ENCODE peak calls at places on chromosomes 16 and 17, in seven cellular contexts. F, Z, X, S, G, C and N are unnamed samples.
A peak's percentile ranks its signal among the peaks of the same experiment; 100 is the strongest.

GRCh38 chr16:67269766-67270165 is 9.6 kb upstream of the PLEKHG4 start:
- DNase-seq in X (no peak), S (peak; percentile 63), G (peak; percentile 95), Z (no peak), F (no peak), C (no peak), N (no peak)

GRCh38 chr17:76051571-76051970 is 20.7 kb downstream of the SRP68 start:
- DNase-seq in F (no peak), S (no peak), G (no peak), X (no peak), Z (no peak), C (no peak), N (peak; percentile 56)

GRCh38 chr17:76248013-76248782 is 7.9 kb upstream of the RNF157 start:
- DNase-seq in S (no peak), Z (no peak), C (no peak), X (no peak), F (no peak), G (no peak), N (no peak)

GRCh38 chr16:12758031-12758669 is 45.5 kb downstream of the CPPED1 start:
- DNase-seq in S (no peak), C (no peak), F (no peak), G (peak; percentile 58), Z (no peak), X (no peak), N (no peak)

GRCh38 chr16:50859628-50860360 is 117.9 kb downstream of the CYLD start:
- DNase-seq in X (no peak), F (no peak), G (no peak), S (no peak), C (no peak), Z (no peak), N (no peak)

GRCh38 chr16:50279142-50279865 is 13.0 kb downstream of the ADCY7 start:
- DNase-seq in G (no peak), F (no peak), X (no peak), S (no peak), C (no peak), Z (no peak), N (no peak)

GRCh38 chr16:27819881-27820610 is 243.5 kb downstream of the GSG1L start:
- DNase-seq in C (no peak), G (no peak), X (no peak), F (no peak), S (no peak), Z (no peak), N (no peak)

GRCh38 chr16:1193143-1193824 is 31.8 kb downstream of the TPSG1 start:
- DNase-seq in Z (no peak), G (no peak), S (no peak), F (no peak), C (no peak), X (no peak), N (no peak)

GRCh38 chr17:17132746-17133145 is 73.4 kb downstream of the PLD6 start:
- DNase-seq in F (peak; percentile 32), G (no peak), Z (no peak), S (no peak), X (no peak), C (no peak), N (no peak)

GRCh38 chr17:1043601-1044251 is 46.8 kb downstream of the TIMM22 start:
- DNase-seq in X (peak; percentile 54), C (peak; percentile 60), G (no peak), S (peak; percentile 52), F (peak; percentile 61), Z (no peak), N (no peak)

GRCh38 chr16:22092143-22092933 is at the start of gene VWA3A:
- DNase-seq in C (no peak), G (peak; percentile 44), X (peak; percentile 57), F (peak; percentile 50), S (peak; percentile 56), Z (no peak), N (peak; percentile 37)

GRCh38 chr17:41665566-41666335 is 22.9 kb upstream of the EIF1 start:
- DNase-seq in C (peak; percentile 85), F (peak; percentile 92), Z (peak; percentile 93), X (peak; percentile 90), G (peak; percentile 54), S (peak; percentile 79), N (peak; percentile 56)

GRCh38 chr17:83176956-83177583 is 97.7 kb downstream of the METRNL start:
- DNase-seq in S (no peak), F (no peak), X (peak; percentile 4), G (no peak), Z (no peak), C (no peak), N (no peak)

GRCh38 chr17:72342582-72343527 is 222.0 kb downstream of the SOX9 start:
- DNase-seq in X (no peak), Z (no peak), C (no peak), G (peak; percentile 76), F (peak; percentile 18), S (peak; percentile 43), N (no peak)

GRCh38 chr17:57954421-57955182 is 610 bp downstream of the CUEDC1 start:
- DNase-seq in F (peak; percentile 86), Z (no peak), X (peak; percentile 70), G (no peak), S (peak; percentile 59), C (peak; percentile 78), N (no peak)

GRCh38 chr16:89490386-89491237 is at the start of gene ANKRD11:
- DNase-seq in X (peak; percentile 99), G (peak; percentile 100), S (peak; percentile 100), F (peak; percentile 95), C (peak; percentile 99), Z (peak; percentile 100), N (peak; percentile 99)

GRCh38 chr16:89491974-89492687 is 1.8 kb upstream of the ANKRD11 start:
- DNase-seq in Z (no peak), X (no peak), F (no peak), G (no peak), S (no peak), C (no peak), N (no peak)

GRCh38 chr16:89489731-89490385 is 503 bp downstream of the ANKRD11 start:
- DNase-seq in Z (no peak), F (peak; percentile 48), X (no peak), C (peak; percentile 34), S (no peak), G (no peak), N (no peak)

GRCh38 chr16:89491238-89491869 is 993 bp upstream of the ANKRD11 start:
- DNase-seq in S (peak; percentile 48), C (no peak), F (no peak), Z (no peak), G (no peak), X (no peak), N (no peak)

GRCh38 chr16:89489040-89489721 is 1.2 kb downstream of the ANKRD11 start:
- DNase-seq in C (peak; percentile 91), S (peak; percentile 97), G (peak; percentile 92), Z (peak; percentile 73), F (peak; percentile 74), X (peak; percentile 79), N (peak; percentile 85)
- TF ChIP-seq CTCF in C (peak; percentile 18), S (peak; percentile 33), G (peak; percentile 4), Z (peak; percentile 10), F (no peak), X (no peak), N (no peak)

DNA sequence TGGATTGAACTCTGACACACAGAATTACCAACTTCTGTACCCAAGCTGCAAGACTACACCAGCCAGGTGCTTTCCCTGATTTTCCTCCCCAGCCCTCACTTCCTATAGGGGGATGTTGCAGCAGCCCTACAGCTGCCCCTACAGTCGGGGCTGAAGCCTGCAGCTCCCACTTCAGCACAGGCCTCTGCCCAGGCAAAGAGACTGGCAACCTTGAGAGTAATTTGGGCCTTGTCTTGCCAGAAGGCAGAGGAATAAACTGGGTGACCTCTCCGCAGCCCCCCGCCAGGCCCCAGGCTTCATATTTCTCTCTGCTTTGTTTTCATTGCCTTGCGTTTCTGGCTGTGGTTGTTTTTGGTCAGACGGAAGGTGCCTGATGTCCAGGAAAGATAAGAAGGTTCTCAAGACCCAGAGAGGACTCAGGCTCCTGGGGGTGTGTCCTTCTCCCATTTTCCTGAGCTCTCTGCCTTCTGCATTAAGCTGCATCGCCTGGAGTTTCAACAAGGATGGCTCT is 32.0 kb downstream of the SLC6A4 start:
- DNase-seq in F (no peak), S (no peak), G (no peak), Z (no peak), X (peak; percentile 49), C (no peak), N (no peak)
- TF ChIP-seq CTCF in F (no peak), S (no peak), G (no peak), Z (peak; percentile 13), X (no peak), C (no peak), N (no peak)

GRCh38 chr17:3692346-3692745 is 3.6 kb downstream of the P2RX5 start:
- DNase-seq in Z (no peak), X (peak; percentile 61), G (no peak), C (no peak), S (no peak), F (no peak), N (no peak)
- TF ChIP-seq CTCF in Z (no peak), X (no peak), G (no peak), C (no peak), S (no peak), F (no peak), N (no peak)

DNA sequence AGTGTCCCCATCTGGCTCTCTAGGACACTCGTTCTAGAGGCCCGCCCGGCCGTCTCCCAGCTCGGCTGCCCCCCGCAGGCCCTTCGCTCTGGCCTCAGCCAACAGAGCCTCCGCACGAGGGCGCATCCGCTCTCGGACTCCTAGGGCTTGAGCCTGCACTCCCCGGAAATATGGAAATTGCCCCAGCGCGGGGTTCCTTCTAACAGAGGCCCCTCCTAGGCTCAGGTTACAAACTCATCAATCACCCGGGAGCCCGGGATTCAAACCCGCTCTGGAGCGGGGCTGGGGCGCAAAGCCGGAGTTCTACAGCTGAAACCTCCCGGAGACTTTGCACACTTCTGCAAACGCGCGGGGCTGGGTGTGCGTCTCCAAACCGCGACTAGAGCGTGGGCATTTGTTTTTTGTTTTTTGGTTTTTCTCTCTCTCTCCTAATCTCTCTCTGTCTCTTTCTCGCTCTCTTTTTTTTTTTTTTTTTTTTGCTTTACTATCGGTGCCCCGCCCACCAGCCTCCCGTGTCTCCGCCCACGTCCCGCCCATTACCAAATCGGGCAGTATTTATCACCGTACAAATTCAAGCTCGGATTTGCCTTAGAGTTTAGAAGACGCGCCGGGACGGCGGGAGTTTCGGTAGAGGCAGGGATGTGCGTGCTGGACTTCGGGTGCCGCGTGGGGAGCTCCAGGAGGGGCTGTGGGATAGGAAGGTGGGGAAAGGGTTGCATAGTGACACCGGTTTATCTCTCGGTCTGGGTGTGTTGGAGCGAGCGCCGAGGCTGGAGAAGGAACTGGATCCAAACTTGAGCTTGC is 2.4 kb upstream of the FOXL1 start:
- DNase-seq in C (peak; percentile 60), X (peak; percentile 92), F (peak; percentile 94), Z (peak; percentile 65), S (peak; percentile 98), G (peak; percentile 94), N (peak; percentile 8)
- TF ChIP-seq CTCF in C (no peak), X (no peak), F (peak; percentile 45), Z (peak; percentile 34), S (peak; percentile 83), G (peak; percentile 54), N (peak; percentile 49)

DNA sequence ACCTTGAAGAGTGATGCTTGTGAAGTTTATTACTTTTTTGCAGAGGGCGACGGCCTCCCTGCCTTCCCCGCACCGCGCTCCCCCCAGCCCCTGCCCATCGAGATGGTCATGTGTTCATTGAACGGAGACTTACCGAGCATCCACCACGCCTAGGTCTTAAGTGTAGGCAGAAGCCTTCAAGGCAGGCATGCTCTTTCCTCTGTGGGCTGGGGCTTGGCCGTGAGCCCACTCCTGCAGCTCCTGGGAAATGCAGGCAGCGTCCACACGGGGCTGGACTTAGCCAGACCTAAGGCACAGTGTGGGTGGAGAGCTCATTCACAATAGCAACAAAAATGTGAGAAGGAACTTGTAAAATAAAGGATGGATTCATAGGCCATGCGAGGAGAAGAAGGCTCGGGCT is 19.2 kb downstream of the RNF213 start:
- DNase-seq in F (no peak), Z (no peak), C (peak; percentile 63), X (no peak), S (peak; percentile 89), G (peak; percentile 82), N (no peak)
- TF ChIP-seq CTCF in F (no peak), Z (no peak), C (no peak), X (no peak), S (peak; percentile 32), G (peak; percentile 7), N (no peak)

GRCh38 chr16:89370081-89370511 is 120.3 kb downstream of the ANKRD11 start:
- DNase-seq in X (no peak), G (peak; percentile 55), Z (no peak), S (no peak), C (no peak), F (no peak), N (no peak)
- TF ChIP-seq CTCF in X (no peak), G (no peak), Z (no peak), S (no peak), C (no peak), F (no peak), N (no peak)